ENCODE peak calls at places on chromosome 15, in six cellular contexts. L is HTR-8/SVneo; W is activated naive CD8-positive, alpha-beta T cell treated with anti-CD3 and anti-CD28 coated beads, Interleukin-2, amount 50 U/mL, for 24 hours; U is naive thymus-derived CD4-positive, alpha-beta T cell; N is iris pigment epithelial cell; Y is type B pancreatic cell. E is an unnamed sample.

GRCh38 chr15:75202251-75203016 is 752 bp downstream of the C15orf39 start:
- DNase-seq in L (peak; percentile 46), W (peak; percentile 80), U (peak; percentile 87), N (peak; percentile 67), Y (peak; percentile 80), E (peak; percentile 93)

GRCh38 chr15:63509933-63510547 is 5.6 kb downstream of the USP3 start:
- DNase-seq in L (no peak), W (no peak), U (no peak), N (peak; percentile 77), Y (no peak), E (peak; percentile 79)

GRCh38 chr15:61084502-61084901 is 144.6 kb downstream of the RORA start:
- DNase-seq in L (no peak), W (no peak), U (no peak), N (no peak), Y (no peak), E (no peak)

GRCh38 chr15:63348392-63348791 is 33.3 kb downstream of the CA12 start:
- DNase-seq in L (peak; percentile 43), W (no peak), U (no peak), N (peak; percentile 64), Y (no peak), E (peak; percentile 87)

GRCh38 chr15:51281368-51281967 is 56.9 kb downstream of the CYP19A1 start:
- DNase-seq in L (peak; percentile 38), W (peak; percentile 16), U (no peak), N (peak; percentile 59), Y (no peak), E (peak; percentile 73)

GRCh38 chr15:101314726-101315125 is 19.7 kb upstream of the SNRPA1 start:
- DNase-seq in L (no peak), W (no peak), U (no peak), N (no peak), Y (no peak), E (no peak)

GRCh38 chr15:89125038-89125826 is 37.0 kb downstream of the ABHD2 start:
- DNase-seq in L (no peak), W (no peak), U (no peak), N (no peak), Y (no peak), E (no peak)

GRCh38 chr15:98002419-98002818 is 41.9 kb downstream of the ARRDC4 start:
- DNase-seq in L (no peak), W (no peak), U (no peak), N (no peak), Y (no peak), E (no peak)

GRCh38 chr15:72117448-72117697 is 577 bp downstream of the MYO9A start:
- DNase-seq in L (peak; percentile 78), W (peak; percentile 73), U (peak; percentile 54), N (peak; percentile 87), Y (peak; percentile 84), E (peak; percentile 79)

GRCh38 chr15:100043069-100043641 is 298.6 kb downstream of the ADAMTS17 start:
- DNase-seq in L (peak; percentile 62), W (no peak), U (no peak), N (peak; percentile 66), Y (no peak), E (peak; percentile 50)

GRCh38 chr15:45474799-45475198 is 47.8 kb downstream of the SLC30A4 start:
- DNase-seq in L (no peak), W (no peak), U (no peak), N (no peak), Y (no peak), E (no peak)

GRCh38 chr15:22939051-22939450 is 41.1 kb downstream of the CYFIP1 start:
- DNase-seq in L (no peak), W (no peak), U (no peak), N (no peak), Y (no peak), E (no peak)

GRCh38 chr15:25464784-25465183 is 26.0 kb upstream of the UBE3A start:
- DNase-seq in L (no peak), W (no peak), U (no peak), N (no peak), Y (no peak), E (no peak)

GRCh38 chr15:43067717-43068461 is 37.9 kb downstream of the UBR1 start:
- DNase-seq in L (no peak), W (no peak), U (no peak), N (peak; percentile 14), Y (no peak), E (peak; percentile 80)

GRCh38 chr15:100463515-100463914 is 65.2 kb downstream of the CERS3 start:
- DNase-seq in L (no peak), W (no peak), U (no peak), N (no peak), Y (no peak), E (no peak)

GRCh38 chr15:26628071-26628470 is 144.8 kb downstream of the GABRB3 start:
- DNase-seq in L (no peak), W (no peak), U (no peak), N (no peak), Y (no peak), E (no peak)

GRCh38 chr15:55526559-55527036 is 18.6 kb upstream of the DNAAF4 start:
- DNase-seq in L (peak; percentile 38), W (no peak), U (peak; percentile 9), N (peak; percentile 74), Y (no peak), E (peak; percentile 28)

GRCh38 chr15:22887157-22887951 is 48.9 kb downstream of the NIPA2 start:
- DNase-seq in L (no peak), W (no peak), U (no peak), N (peak; percentile 91), Y (no peak), E (peak; percentile 89)

GRCh38 chr15:55320963-55321362 is 1.9 kb downstream of the PIGB start:
- DNase-seq in L (no peak), W (no peak), U (no peak), N (no peak), Y (no peak), E (no peak)

GRCh38 chr15:74635228-74635627 is 19.6 kb downstream of the CLK3 start:
- DNase-seq in L (peak; percentile 69), W (peak; percentile 76), U (peak; percentile 68), N (peak; percentile 61), Y (no peak), E (no peak)

GRCh38 chr15:82177291-82178010 is 85.1 kb downstream of the EFL1 start:
- DNase-seq in L (no peak), W (no peak), U (no peak), N (peak; percentile 89), Y (no peak), E (peak; percentile 56)

GRCh38 chr15:100255644-100256043 is 86.1 kb downstream of the ADAMTS17 start:
- DNase-seq in L (no peak), W (no peak), U (no peak), N (no peak), Y (no peak), E (no peak)